ENCODE peak calls at places on chromosomes 11 and 22, in seven cellular contexts. N is fibroblast of villous mesenchyme, O is aorta, L is pancreas, E is Peyer's patch, H is body of pancreas, Z is uterus. F is an unnamed sample.

GRCh38 chr11:44568706-44569473 is 3.4 kb downstream of the CD82 start:
- DNase-seq in H (no peak), O (peak; percentile 92), N (peak; percentile 96), Z (peak; percentile 45), E (peak; percentile 84), L (no peak), F (peak; percentile 86)

GRCh38 chr22:46011627-46012181 is 34.7 kb upstream of the WNT7B start:
- DNase-seq in E (no peak), L (peak; percentile 43), H (no peak), N (no peak), Z (peak; percentile 31), O (peak; percentile 74), F (no peak)

GRCh38 chr11:67082071-67082791 is 25.6 kb downstream of the RHOD start:
- DNase-seq in E (no peak), O (no peak), N (peak; percentile 14), Z (no peak), L (no peak), H (no peak), F (no peak)

GRCh38 chr11:32418836-32419235 is 16.5 kb downstream of the WT1 start:
- DNase-seq in H (no peak), O (no peak), Z (no peak), L (no peak), E (no peak), N (no peak), F (no peak)

GRCh38 chr22:17562906-17563870 is at the start of gene SLC25A18:
- DNase-seq in O (peak; percentile 67), H (no peak), L (no peak), E (no peak), Z (peak; percentile 66), N (peak; percentile 86), F (peak; percentile 41)

GRCh38 chr11:112658521-112658920 is 302.7 kb upstream of the NCAM1 start:
- DNase-seq in N (no peak), L (no peak), H (no peak), O (no peak), Z (no peak), E (no peak), F (no peak)

GRCh38 chr11:117185739-117186430 is 7.3 kb downstream of the SIDT2 start:
- DNase-seq in L (no peak), O (no peak), N (no peak), H (no peak), Z (no peak), E (no peak), F (no peak)

GRCh38 chr11:73942030-73942429 is 8.8 kb upstream of the DNAJB13 start:
- DNase-seq in H (no peak), L (no peak), E (no peak), N (no peak), Z (no peak), O (no peak), F (no peak)

GRCh38 chr11:60169264-60169915 is 13.5 kb downstream of the MS4A6A start:
- DNase-seq in H (peak; percentile 76), E (no peak), Z (no peak), N (peak; percentile 2), O (no peak), L (peak; percentile 43), F (no peak)

GRCh38 chr11:614091-614582 is 1.6 kb downstream of the IRF7 start:
- DNase-seq in H (no peak), L (peak; percentile 44), Z (peak; percentile 22), N (no peak), E (no peak), O (no peak), F (no peak)
- H3K4me3 ChIP-seq in H (no peak overlapping the region), L (no peak overlapping the region), Z (no peak overlapping the region), N (no peak overlapping the region), E (peak overlapping the region; percentile 67), O (no peak overlapping the region), F (no peak overlapping the region)

GRCh38 chr11:77412814-77413213 is 61.1 kb downstream of the PAK1 start:
- DNase-seq in E (no peak), L (no peak), O (no peak), Z (no peak), H (no peak), N (no peak), F (no peak)

GRCh38 chr11:77409046-77409445 is 64.8 kb downstream of the PAK1 start:
- DNase-seq in L (no peak), E (no peak), N (no peak), H (no peak), Z (no peak), O (no peak), F (no peak)

GRCh38 chr11:77411238-77411637 is 62.7 kb downstream of the PAK1 start:
- DNase-seq in E (peak; percentile 26), Z (peak; percentile 20), O (no peak), L (no peak), H (no peak), N (peak; percentile 30), F (no peak)

GRCh38 chr11:77411717-77412441 is 62.0 kb downstream of the PAK1 start:
- DNase-seq in Z (peak; percentile 87), L (peak; percentile 85), N (peak; percentile 83), O (peak; percentile 96), E (peak; percentile 75), H (peak; percentile 81), F (peak; percentile 60)

DNA sequence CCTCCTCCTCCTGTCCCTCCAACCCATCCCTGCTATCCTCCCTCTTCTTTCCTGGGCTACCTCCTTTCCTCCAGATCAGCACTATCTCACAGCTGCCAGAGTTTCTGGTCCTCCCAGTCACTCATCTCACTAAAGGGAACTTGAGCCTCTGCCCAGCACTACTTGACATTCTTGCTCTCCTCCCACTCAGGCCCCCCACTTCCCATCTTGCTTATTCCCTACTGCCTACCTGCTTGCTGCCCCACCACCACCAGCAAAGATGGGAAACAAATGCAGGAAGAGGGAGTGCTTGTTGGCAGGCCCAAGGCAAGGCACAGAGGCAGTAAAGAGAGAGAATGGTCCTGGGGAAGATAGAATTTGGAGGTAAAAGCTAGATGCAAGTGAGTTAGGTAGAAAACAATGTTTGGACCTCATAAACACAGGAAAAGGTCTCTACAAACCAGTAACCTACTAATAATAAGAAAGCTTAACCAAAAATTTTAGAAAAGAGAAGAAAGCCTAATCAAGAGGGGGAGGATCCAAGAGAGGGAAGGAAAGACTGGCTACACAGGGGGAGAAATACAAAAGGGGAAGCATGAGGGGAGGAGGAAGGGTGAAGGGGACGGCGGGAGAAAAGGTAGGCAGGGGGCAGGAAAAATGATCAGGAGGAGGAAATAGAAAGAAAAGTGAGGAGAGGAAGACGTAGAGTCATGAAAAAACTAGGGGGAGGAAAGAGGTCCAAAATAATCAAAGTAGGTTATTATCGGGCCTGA is 63.6 kb downstream of the PAK1 start:
- DNase-seq in N (no peak), H (no peak), Z (no peak), E (no peak), O (no peak), L (no peak), F (no peak)
- H3K4me3 ChIP-seq in N (no peak overlapping the region), H (no peak overlapping the region), Z (no peak overlapping the region), E (peak overlapping the region; percentile 57), O (peak overlapping the region; percentile 56), L (no peak overlapping the region), F (no peak overlapping the region)

GRCh38 chr11:30445056-30445455 is 122.2 kb downstream of the ARL14EP start:
- DNase-seq in L (no peak), H (no peak), Z (no peak), N (no peak), E (no peak), O (no peak), F (no peak)

GRCh38 chr11:30435488-30435887 is 112.6 kb downstream of the ARL14EP start:
- DNase-seq in O (no peak), Z (no peak), N (no peak), E (no peak), H (no peak), L (no peak), F (no peak)

DNA sequence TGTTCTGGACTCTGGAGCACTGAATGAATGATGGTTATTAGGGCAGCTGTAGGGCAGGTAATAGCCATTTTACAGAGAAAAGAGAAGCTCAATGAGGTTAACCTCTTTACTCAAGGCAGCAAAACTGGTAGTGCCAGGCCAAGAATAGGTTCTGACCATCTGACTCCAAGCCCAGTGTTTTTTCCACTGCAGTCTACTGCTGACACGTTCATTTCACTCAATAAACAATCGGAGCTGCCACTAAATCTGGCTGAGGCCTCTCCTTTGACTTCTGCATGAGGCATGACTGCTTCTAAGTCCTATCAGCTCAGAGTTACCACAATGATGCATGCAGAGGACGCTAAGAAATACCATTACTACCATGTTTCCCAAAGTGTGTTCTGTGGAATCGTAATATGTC is 117.6 kb downstream of the ARL14EP start:
- DNase-seq in Z (no peak), O (no peak), N (no peak), L (no peak), H (no peak), E (no peak), F (no peak)
- H3K4me3 ChIP-seq in Z (no peak overlapping the region), O (no peak overlapping the region), N (no peak overlapping the region), L (no peak overlapping the region), H (no peak overlapping the region), E (no peak overlapping the region), F (no peak overlapping the region)

DNA sequence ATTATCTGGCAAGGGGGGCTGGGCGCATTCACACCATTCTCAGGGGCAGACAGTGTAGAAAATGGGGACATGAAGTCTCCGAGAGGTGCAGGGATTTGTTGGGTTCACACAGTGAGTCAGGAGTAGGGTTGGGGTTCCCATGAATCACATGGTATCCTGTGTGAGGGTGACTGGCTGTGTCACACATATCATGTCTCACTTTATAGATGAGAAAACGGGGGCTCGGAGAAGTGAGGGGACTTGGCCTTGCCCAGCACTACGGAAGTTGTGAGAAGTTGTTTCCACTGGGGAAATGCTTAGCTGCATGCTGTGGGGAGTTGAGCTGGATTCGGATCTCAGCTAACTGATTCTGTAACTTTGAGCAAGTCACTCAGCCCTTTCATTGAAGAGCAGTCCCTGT is 4.2 kb downstream of the GAL3ST3 start:
- DNase-seq in O (no peak), Z (no peak), E (no peak), L (no peak), H (no peak), N (no peak), F (no peak)
- H3K4me3 ChIP-seq in O (no peak overlapping the region), Z (no peak overlapping the region), E (no peak overlapping the region), L (no peak overlapping the region), H (no peak overlapping the region), N (no peak overlapping the region), F (no peak overlapping the region)

GRCh38 chr22:33785283-33785991 is 134.8 kb downstream of the LARGE1 start:
- DNase-seq in Z (no peak), E (no peak), N (peak; percentile 84), L (no peak), H (no peak), O (no peak), F (peak; percentile 11)
- H3K4me3 ChIP-seq in Z (no peak overlapping the region), E (no peak overlapping the region), N (no peak overlapping the region), L (no peak overlapping the region), H (no peak overlapping the region), O (no peak overlapping the region), F (no peak overlapping the region)